ENCODE peak calls at places on chromosomes 3 and 15, in five cellular contexts. P is coronary artery, Q is transverse colon, T is heart left ventricle, L is IMR-90. R is an unnamed sample.

GRCh38 chr15:39243396-39243795 is 337.5 kb upstream of the THBS1 start:
- DNase-seq in P (no peak), Q (no peak), T (no peak), L (peak; percentile 6), R (no peak)

GRCh38 chr3:12288466-12289129 is at the start of gene PPARG:
- DNase-seq in P (no peak), Q (peak; percentile 76), T (peak; percentile 36), L (no peak), R (no peak)

GRCh38 chr15:85582076-85582718 is 201.8 kb downstream of the AKAP13 start:
- DNase-seq in P (no peak), Q (peak; percentile 57), T (no peak), L (peak; percentile 24), R (peak; percentile 30)

GRCh38 chr15:39591896-39592315 is 11.0 kb downstream of the THBS1 start:
- DNase-seq in P (no peak), Q (no peak), T (no peak), L (peak; percentile 46), R (no peak)

GRCh38 chr15:31344824-31345605 is 18.4 kb downstream of the KLF13 start:
- DNase-seq in P (no peak), Q (peak; percentile 89), T (peak; percentile 74), L (no peak), R (no peak)

GRCh38 chr3:137509354-137510045 is 254.6 kb upstream of the SOX14 start:
- DNase-seq in P (no peak), Q (no peak), T (no peak), L (no peak), R (no peak)

GRCh38 chr3:172270767-172271166 is 177.5 kb downstream of the GHSR start:
- DNase-seq in P (no peak), Q (no peak), T (no peak), L (no peak), R (no peak)

GRCh38 chr15:46555547-46555946 is 920.7 kb downstream of the SQOR start:
- DNase-seq in P (no peak), Q (no peak), T (no peak), L (no peak), R (no peak)

GRCh38 chr3:12553921-12554391 is 2.9 kb upstream of the MKRN2 start:
- DNase-seq in P (no peak), Q (peak; percentile 29), T (no peak), L (no peak), R (peak; percentile 3)

GRCh38 chr3:17044844-17045243 is 160.1 kb downstream of the PLCL2 start:
- DNase-seq in P (no peak), Q (no peak), T (no peak), L (no peak), R (no peak)

GRCh38 chr3:33980252-33980651 is 181.8 kb downstream of the PDCD6IP start:
- DNase-seq in P (no peak), Q (no peak), T (no peak), L (peak; percentile 85), R (no peak)

GRCh38 chr15:66650433-66650832 is 51.6 kb upstream of the SMAD6 start:
- DNase-seq in P (peak; percentile 84), Q (no peak), T (peak; percentile 32), L (no peak), R (no peak)

GRCh38 chr3:117688583-117688982 is 979.0 kb downstream of the TUSC7 start:
- DNase-seq in P (no peak), Q (no peak), T (no peak), L (no peak), R (no peak)

GRCh38 chr15:31328425-31328998 is 1.9 kb downstream of the KLF13 start:
- DNase-seq in P (no peak), Q (no peak), T (no peak), L (peak; percentile 49), R (peak; percentile 68)

GRCh38 chr3:141955163-141955562 is 78.7 kb downstream of the ATP1B3 start:
- DNase-seq in P (no peak), Q (no peak), T (no peak), L (peak; percentile 37), R (no peak)

GRCh38 chr3:42874749-42875148 is 930 bp downstream of the CYP8B1 start:
- DNase-seq in P (no peak), Q (no peak), T (no peak), L (no peak), R (no peak)

GRCh38 chr3:198112031-198112430 is 152.0 kb downstream of the LMLN start:
- DNase-seq in P (no peak), Q (no peak), T (no peak), L (no peak), R (no peak)

GRCh38 chr3:197555281-197556261 is at the start of gene BDH1:
- DNase-seq in P (no peak), Q (peak; percentile 69), T (no peak), L (no peak), R (peak; percentile 14)

GRCh38 chr3:144638009-144638408 is 666.4 kb downstream of the DIPK2A start:
- DNase-seq in P (no peak), Q (no peak), T (no peak), L (no peak), R (no peak)

GRCh38 chr3:65734792-65735191 is 303.9 kb downstream of the MAGI1 start:
- DNase-seq in P (no peak), Q (no peak), T (no peak), L (no peak), R (no peak)

GRCh38 chr3:140050977-140051957 is 116.3 kb downstream of the CLSTN2 start:
- DNase-seq in P (no peak), Q (no peak), T (peak; percentile 19), L (no peak), R (no peak)
- TF ChIP-seq CTCF in P (no peak), Q (no peak), T (peak; percentile 52), L (no peak), R (no peak)

GRCh38 chr3:128051459-128051836 is 789 bp upstream of the SEC61A1 start:
- DNase-seq in P (no peak), Q (no peak), T (no peak), L (no peak), R (no peak)

GRCh38 chr3:128053614-128054013 is 1.4 kb downstream of the SEC61A1 start:
- DNase-seq in P (no peak), Q (no peak), T (no peak), L (no peak), R (no peak)

GRCh38 chr3:128052831-128053419 is 688 bp downstream of the SEC61A1 start:
- DNase-seq in P (no peak), Q (no peak), T (no peak), L (no peak), R (no peak)

GRCh38 chr3:128051837-128052766 is at the start of gene SEC61A1:
- DNase-seq in P (peak; percentile 97), Q (peak; percentile 97), T (peak; percentile 95), L (peak; percentile 92), R (peak; percentile 92)

DNA sequence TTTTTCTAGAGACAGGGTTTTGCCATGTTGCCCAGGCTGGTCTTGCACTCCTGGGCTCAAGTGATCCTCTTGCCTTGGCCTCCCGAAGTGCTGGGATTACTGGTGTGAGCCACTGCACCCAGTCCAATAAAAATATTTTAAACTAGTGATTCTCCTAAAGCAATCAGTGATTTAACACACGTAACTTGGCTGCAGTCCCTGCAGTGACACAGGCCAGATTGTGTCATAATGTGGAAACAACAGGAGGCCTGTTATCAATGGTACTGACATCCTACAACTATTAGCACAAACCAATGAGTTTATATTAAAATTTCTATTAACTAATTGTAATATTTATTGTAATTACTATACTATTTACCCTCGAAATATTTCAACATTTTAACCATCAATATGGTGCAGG is 1.6 kb upstream of the SEC61A1 start:
- DNase-seq in P (no peak), Q (peak; percentile 48), T (no peak), L (peak; percentile 47), R (no peak)
- H3K27ac ChIP-seq in P (no peak overlapping the region), Q (no peak overlapping the region), T (no peak overlapping the region), L (no peak overlapping the region), R (no peak overlapping the region)

DNA sequence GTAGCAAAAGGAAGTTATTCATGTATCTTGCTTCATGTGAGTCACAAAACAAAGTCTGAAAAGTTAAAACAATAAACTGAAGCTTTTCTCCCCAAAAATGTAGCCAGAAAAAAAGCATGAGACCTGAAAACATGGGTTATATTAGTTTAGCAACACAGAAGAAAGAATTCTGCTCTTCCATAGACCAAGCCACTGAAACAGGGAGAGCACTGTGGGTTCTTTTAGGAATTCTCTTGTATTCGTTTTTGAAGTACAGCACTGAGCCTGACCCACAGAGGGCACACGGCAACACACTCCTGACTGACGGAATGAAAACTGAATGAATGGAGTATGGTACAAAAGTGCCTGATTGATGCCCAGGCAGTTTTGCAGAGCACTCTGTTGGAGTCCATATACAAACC is 66.6 kb downstream of the TM4SF4 start:
- DNase-seq in P (no peak), Q (no peak), T (no peak), L (peak; percentile 71), R (no peak)
- TF ChIP-seq CTCF in P (no peak), Q (no peak), T (no peak), L (peak; percentile 20), R (no peak)

GRCh38 chr15:57410373-57410772 is 34.1 kb downstream of the CGNL1 start:
- DNase-seq in P (no peak), Q (no peak), T (no peak), L (no peak), R (no peak)

GRCh38 chr15:57415559-57415958 is 39.3 kb downstream of the CGNL1 start:
- DNase-seq in P (no peak), Q (no peak), T (peak; percentile 77), L (no peak), R (no peak)

GRCh38 chr15:57406040-57406772 is 29.9 kb downstream of the CGNL1 start:
- DNase-seq in P (no peak), Q (no peak), T (no peak), L (peak; percentile 19), R (no peak)

DNA sequence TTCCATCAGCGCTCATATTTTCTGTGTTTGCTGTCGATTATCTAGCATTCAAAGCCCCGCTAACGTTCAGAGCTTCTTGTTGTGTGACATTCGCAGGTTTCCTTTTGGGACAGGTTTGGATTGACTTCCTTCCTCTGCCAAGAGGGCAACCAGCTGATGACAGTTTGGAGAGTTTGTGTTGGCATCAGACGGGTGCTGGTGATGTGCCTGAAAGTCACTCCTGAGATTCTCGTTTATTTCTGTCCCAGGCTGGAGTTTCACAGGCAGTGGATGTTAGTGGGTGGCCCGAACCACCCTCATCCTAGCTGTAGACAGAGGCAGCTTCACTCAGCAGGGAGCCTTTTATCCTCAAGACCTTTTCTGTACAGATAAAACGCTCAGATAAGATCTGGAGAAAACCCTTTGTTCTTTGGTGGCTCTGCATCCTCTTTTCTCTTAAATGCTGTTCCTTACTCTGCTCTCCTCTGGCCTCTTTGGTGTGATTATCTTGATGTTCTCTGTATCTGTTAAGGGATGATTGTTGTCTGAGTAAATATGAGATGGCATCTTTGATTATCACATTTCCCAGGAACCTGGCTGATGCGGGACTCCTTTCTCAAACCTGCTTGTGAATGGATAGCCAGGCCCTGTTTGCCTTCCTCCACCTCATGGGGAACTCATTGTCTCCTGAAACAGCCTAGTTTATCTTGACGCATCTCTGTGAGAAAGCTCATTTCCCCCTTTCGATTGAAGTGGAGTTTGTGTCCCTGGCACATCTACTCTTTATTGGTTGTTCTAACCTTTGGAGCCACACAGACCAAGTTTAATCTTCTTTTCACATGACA is 35.9 kb downstream of the CGNL1 start:
- DNase-seq in P (no peak), Q (no peak), T (peak; percentile 60), L (no peak), R (no peak)
- H3K27ac ChIP-seq in P (no peak overlapping the region), Q (no peak overlapping the region), T (no peak overlapping the region), L (no peak overlapping the region), R (no peak overlapping the region)

R was measured in CD4-positive, alpha-beta T cell.